ENCODE peak calls at places on chromosomes 6 and 20, in seven cellular contexts. R is endothelial cell of umbilical vein, M is transverse colon, G is HCT116, F is breast epithelium, W is spleen, S is esophagus muscularis mucosa. A is an unnamed sample.

GRCh38 chr20:48567145-48567544 is 260.7 kb downstream of the PREX1 start:
- DNase-seq in G (no peak), M (no peak), R (no peak), S (no peak), W (peak), F (no peak), A (no peak)

GRCh38 chr6:3382399-3383279 is 74.2 kb downstream of the SLC22A23 start:
- DNase-seq in R (no peak), M (peak), S (no peak), W (no peak), F (no peak), G (peak), A (no peak)

GRCh38 chr6:4786936-4787504 is 10.8 kb downstream of the CDYL start:
- DNase-seq in W (no peak), F (no peak), R (no peak), G (no peak), S (no peak), M (no peak), A (no peak)

GRCh38 chr6:170152989-170153388 is 137.9 kb downstream of the DLL1 start:
- DNase-seq in R (no peak), W (no peak), F (peak), G (peak), M (peak), S (no peak), A (no peak)

GRCh38 chr6:13377054-13377758 is 48.9 kb upstream of the TBC1D7 start:
- DNase-seq in R (no peak), S (no peak), G (no peak), M (no peak), F (no peak), W (no peak), A (no peak)

GRCh38 chr6:22366214-22366613 is 69.4 kb upstream of the PRL start:
- DNase-seq in F (no peak), S (no peak), R (no peak), G (no peak), W (no peak), M (no peak), A (no peak)

GRCh38 chr20:14632906-14633305 is 295.5 kb upstream of the FLRT3 start:
- DNase-seq in S (no peak), M (no peak), F (no peak), W (no peak), R (no peak), G (no peak), A (no peak)

GRCh38 chr20:33733654-33734576 is 2.1 kb downstream of the ZNF341 start:
- DNase-seq in M (peak), R (peak), F (no peak), S (no peak), G (no peak), W (peak), A (no peak)

GRCh38 chr6:32397252-32397920 is 9.6 kb downstream of the BTNL2 start:
- DNase-seq in R (no peak), S (no peak), M (peak), G (no peak), W (no peak), F (no peak), A (no peak)

GRCh38 chr6:35089935-35090505 is 51.1 kb downstream of the TCP11 start:
- DNase-seq in W (no peak), M (no peak), S (no peak), R (no peak), F (no peak), G (no peak), A (no peak)

GRCh38 chr6:108200631-108201030 is 34.8 kb downstream of the NR2E1 start:
- DNase-seq in S (no peak), W (no peak), R (no peak), F (no peak), G (peak), M (no peak), A (no peak)

DNA sequence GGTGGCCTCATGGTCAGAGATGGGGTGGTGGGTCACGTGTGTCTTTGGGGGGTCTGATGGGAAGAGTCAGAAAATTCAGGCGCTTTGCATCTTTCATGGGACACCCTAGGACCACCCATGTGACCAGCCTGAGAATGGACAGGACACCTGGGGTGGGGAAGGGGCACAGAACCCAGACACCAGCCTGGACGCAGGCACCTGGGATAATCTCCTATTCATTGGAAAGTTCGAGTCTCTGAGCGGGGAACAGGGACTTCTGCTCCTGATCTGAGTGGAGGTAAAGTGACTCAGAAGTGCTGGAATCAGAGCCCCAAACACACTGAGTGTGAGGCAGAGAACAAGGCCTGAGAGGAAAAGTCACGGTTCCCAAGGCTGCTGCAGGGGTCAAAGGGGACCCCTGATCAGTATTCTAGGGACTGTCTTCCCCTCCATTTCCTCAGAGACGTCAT is 1.4 kb downstream of the HLA-B start:
- DNase-seq in W (no peak), M (no peak), S (peak), F (no peak), G (no peak), R (no peak), A (no peak)
- TF ChIP-seq POLR2A in W (no peak), M (no peak), S (no peak), F (no peak), G (no peak), R (no peak), A (no peak)

GRCh38 chr6:158654498-158654897 is 4.6 kb downstream of the SYTL3 start:
- DNase-seq in F (no peak), S (peak), G (no peak), W (peak), R (no peak), M (peak), A (no peak)

GRCh38 chr6:158653577-158654354 is 3.9 kb downstream of the SYTL3 start:
- DNase-seq in M (peak), G (no peak), S (peak), R (no peak), W (peak), F (no peak), A (no peak)

GRCh38 chr6:158660331-158660730 is 10.5 kb downstream of the SYTL3 start:
- DNase-seq in S (no peak), G (no peak), W (peak), R (no peak), M (peak), F (no peak), A (no peak)

GRCh38 chr6:158655569-158656450 is 6.0 kb downstream of the SYTL3 start:
- DNase-seq in W (no peak), R (no peak), F (no peak), M (no peak), G (no peak), S (peak), A (no peak)

DNA sequence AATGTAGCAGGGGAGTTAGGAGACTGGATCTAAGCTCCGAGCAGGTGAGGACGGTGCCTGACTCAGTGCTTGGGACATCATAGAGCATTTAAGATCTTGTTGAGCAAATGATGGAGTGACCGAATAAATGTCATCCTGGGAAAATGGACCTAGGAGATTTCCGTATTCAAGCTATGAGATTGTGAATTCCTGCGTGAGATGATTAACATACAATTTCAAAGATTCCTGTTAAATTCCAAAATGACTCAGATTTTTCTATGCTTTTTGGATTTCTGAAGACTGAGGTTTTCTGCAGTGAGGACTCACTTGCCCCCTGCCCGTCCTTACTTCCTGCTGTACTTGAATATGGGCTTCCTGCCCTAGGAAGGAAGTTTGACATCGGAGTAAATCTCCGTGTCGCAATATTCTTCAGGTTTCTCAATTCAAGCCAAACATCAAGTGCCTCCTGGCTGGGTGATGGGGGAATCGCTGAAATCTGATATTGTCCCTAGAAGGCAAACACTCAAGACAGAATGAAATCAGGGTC is 5.2 kb downstream of the SYTL3 start:
- DNase-seq in M (no peak), G (no peak), R (no peak), F (no peak), W (no peak), S (no peak), A (no peak)
- TF ChIP-seq POLR2AphosphoS5 in M (no peak), G (no peak), R (no peak), F (no peak), W (peak), S (peak), A (no peak)

GRCh38 chr6:100880901-100881706 is at the start of gene ASCC3:
- DNase-seq in S (peak), G (peak), M (peak), W (peak), F (peak), R (peak), A (no peak)
- TF ChIP-seq POLR2A in S (no peak), G (peak), M (peak), W (no peak), F (peak), R (peak), A (no peak)

GRCh38 chr6:37168163-37168758 is 1.7 kb upstream of the PIM1 start:
- DNase-seq in G (no peak), F (no peak), M (no peak), S (no peak), R (no peak), W (no peak), A (no peak)

GRCh38 chr6:37170273-37171140 is 555 bp downstream of the PIM1 start:
- DNase-seq in F (peak), S (no peak), W (no peak), M (peak), R (peak), G (no peak), A (no peak)

GRCh38 chr6:37169458-37170272 is at the start of gene PIM1:
- DNase-seq in M (peak), W (peak), G (peak), R (peak), S (peak), F (peak), A (no peak)

GRCh38 chr6:37171141-37171969 is 1.4 kb downstream of the PIM1 start:
- DNase-seq in F (peak), R (peak), G (no peak), M (peak), S (no peak), W (peak), A (peak)

DNA sequence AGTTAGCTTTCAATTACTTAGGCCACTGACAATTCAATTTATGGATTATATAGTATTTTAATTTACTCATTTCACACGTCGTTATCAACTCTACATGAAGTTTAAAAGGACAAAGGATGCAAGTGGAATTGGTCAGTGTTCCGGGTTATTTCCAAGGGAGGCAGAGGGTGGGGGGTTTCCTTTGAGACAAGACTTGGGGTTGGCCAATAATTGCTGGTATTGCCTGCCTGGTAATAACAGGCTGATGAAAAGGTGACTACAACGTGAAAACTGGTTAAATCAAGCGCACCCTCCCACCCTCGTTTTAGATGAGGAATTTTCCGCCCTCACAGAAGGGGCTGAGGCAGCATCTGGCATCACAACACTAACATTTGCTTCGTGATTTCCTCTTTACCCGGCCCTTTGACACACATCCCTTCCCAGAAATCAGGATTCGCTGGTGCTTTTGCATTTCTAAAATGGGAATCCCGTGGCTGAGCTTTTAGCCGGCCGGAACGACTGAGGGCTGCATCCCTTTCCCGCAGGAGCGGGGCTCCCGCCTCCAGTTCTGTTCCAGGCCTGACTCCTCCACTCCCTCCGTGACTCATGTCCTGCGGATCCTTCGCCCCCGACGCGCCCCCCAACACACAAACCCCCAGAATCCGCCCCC is 1.0 kb upstream of the PIM1 start:
- DNase-seq in R (no peak), M (no peak), G (no peak), W (no peak), F (no peak), S (no peak), A (no peak)
- TF ChIP-seq POLR2AphosphoS5 in R (no peak), M (no peak), G (no peak), W (no peak), F (no peak), S (peak), A (no peak)

GRCh38 chr6:83859410-83860346 is at the start of gene CYB5R4:
- DNase-seq in R (peak), S (peak), W (peak), G (peak), F (peak), M (peak), A (no peak)
- TF ChIP-seq POLR2A in R (peak), S (peak), W (peak), G (peak), F (peak), M (peak), A (peak)

DNA sequence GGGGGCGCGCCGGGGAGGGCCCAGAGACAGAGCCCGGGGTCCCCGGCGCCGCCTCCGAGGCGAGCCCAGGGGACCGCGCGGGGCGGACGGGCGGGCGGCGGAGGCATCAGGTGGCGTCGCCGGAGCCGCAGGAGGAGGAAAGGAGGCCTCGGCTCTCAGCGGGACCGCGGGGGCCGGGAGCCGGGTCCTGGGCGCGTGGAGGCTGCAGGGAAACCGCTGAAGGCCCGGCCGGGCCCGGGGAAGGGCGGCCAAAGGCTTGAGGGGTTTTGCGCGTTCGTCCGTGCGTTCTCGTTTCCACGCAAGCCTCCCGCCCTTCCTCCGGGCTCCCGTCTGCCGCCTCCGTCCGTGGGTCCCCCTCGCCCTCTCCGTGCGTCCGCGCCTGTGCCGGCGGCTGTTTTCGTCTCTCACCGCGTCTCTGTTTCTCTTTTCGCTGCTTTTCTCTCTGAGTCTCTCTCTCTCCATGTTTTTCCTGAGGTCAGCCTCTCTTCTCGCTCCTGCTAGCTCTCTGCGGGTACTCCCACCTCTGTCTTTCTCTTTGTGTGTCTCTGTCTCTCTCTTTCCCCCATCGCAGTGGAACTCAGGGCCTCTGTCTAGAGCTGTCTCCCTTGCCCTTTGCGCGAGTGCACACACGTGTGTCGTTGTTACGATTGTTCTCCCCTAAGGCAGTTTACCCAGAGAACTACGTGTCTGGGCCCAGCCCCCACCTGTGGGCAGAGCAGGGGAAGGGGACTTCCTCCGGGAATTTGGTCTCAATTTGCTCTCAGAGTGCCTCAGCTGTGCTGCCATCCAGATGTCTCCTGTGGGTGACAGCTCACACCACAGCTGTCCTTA is 2.1 kb downstream of the IRF4 start:
- DNase-seq in W (peak), M (no peak), S (no peak), G (no peak), F (no peak), R (no peak), A (no peak)
- TF ChIP-seq POLR2AphosphoS5 in W (peak), M (no peak), S (no peak), G (no peak), F (no peak), R (no peak), A (no peak)